ENCODE peak calls at places on chromosomes 11 and 22, in seven cellular contexts. L is AG09309, S is NCI-H1092 treated with DMSO at 0.1 percent for 48 hours, J is IMR-90, Z is head of caudate nucleus, E is Calu3, Y is EL. F is an unnamed sample.

GRCh38 chr11:115162919-115163318 is 341.3 kb downstream of the CADM1 start:
- DNase-seq in L (no peak), S (no peak), J (no peak), Z (no peak), E (no peak), Y (no peak), F (no peak)

GRCh38 chr11:45985212-45985611 is 62.8 kb downstream of the LARGE2 start:
- DNase-seq in L (no peak), S (no peak), J (no peak), Z (no peak), E (no peak), Y (no peak), F (no peak)

GRCh38 chr11:35362571-35362980 is 56.8 kb downstream of the SLC1A2 start:
- DNase-seq in L (no peak), S (no peak), J (peak), Z (no peak), E (no peak), Y (peak), F (peak)

GRCh38 chr11:10498426-10499250 is 42.3 kb downstream of the RNF141 start:
- DNase-seq in L (no peak), S (no peak), J (no peak), Z (no peak), E (no peak), Y (no peak), F (no peak)

GRCh38 chr11:113384551-113384950 is 3.0 kb upstream of the ANKK1 start:
- DNase-seq in L (peak), S (no peak), J (peak), Z (no peak), E (no peak), Y (peak), F (peak)

GRCh38 chr11:93510196-93510898 is 32.8 kb downstream of the SMCO4 start:
- DNase-seq in L (no peak), S (no peak), J (no peak), Z (no peak), E (no peak), Y (no peak), F (no peak)

GRCh38 chr11:84290647-84291046 is 1004.5 kb upstream of the CCDC90B start:
- DNase-seq in L (no peak), S (no peak), J (peak), Z (no peak), E (no peak), Y (no peak), F (no peak)

GRCh38 chr11:17687946-17688670 is 31.3 kb upstream of the MYOD1 start:
- DNase-seq in L (no peak), S (no peak), J (no peak), Z (no peak), E (no peak), Y (peak), F (peak)

GRCh38 chr11:45658292-45658991 is 7.0 kb downstream of the CHST1 start:
- DNase-seq in L (peak), S (no peak), J (peak), Z (peak), E (no peak), Y (peak), F (peak)

GRCh38 chr11:111745719-111746504 is 20.3 kb downstream of the PPP2R1B start:
- DNase-seq in L (peak), S (no peak), J (peak), Z (no peak), E (no peak), Y (peak), F (peak)

GRCh38 chr11:76745561-76746207 is 37.5 kb upstream of the TSKU start:
- DNase-seq in L (no peak), S (no peak), J (no peak), Z (no peak), E (no peak), Y (no peak), F (no peak)

GRCh38 chr11:110174645-110175310 is 81.6 kb downstream of the ZC3H12C start:
- DNase-seq in L (no peak), S (peak), J (peak), Z (no peak), E (no peak), Y (no peak), F (no peak)

GRCh38 chr11:68146010-68146540 is 24.9 kb upstream of the CHKA start:
- DNase-seq in L (no peak), S (peak), J (no peak), Z (peak), E (peak), Y (no peak), F (no peak)

GRCh38 chr11:126355324-126355925 is at the start of gene ST3GAL4:
- DNase-seq in L (no peak), S (peak), J (peak), Z (peak), E (peak), Y (peak), F (peak)

GRCh38 chr11:69640260-69640994 is 529 bp upstream of the CCND1 start:
- DNase-seq in L (no peak), S (no peak), J (no peak), Z (no peak), E (no peak), Y (peak), F (peak)

GRCh38 chr11:134356656-134357544 is 25.1 kb downstream of the GLB1L2 start:
- DNase-seq in L (no peak), S (no peak), J (no peak), Z (no peak), E (no peak), Y (no peak), F (no peak)

GRCh38 chr22:44740307-44740706 is 12.1 kb upstream of the ARHGAP8 start:
- DNase-seq in L (no peak), S (no peak), J (no peak), Z (no peak), E (no peak), Y (no peak), F (no peak)

GRCh38 chr22:36083056-36083455 is 54.4 kb upstream of the RBFOX2 start:
- DNase-seq in L (no peak), S (no peak), J (no peak), Z (no peak), E (no peak), Y (no peak), F (no peak)

GRCh38 chr22:24681236-24681635 is 78.2 kb downstream of the GGT1 start:
- DNase-seq in L (no peak), S (no peak), J (peak), Z (no peak), E (no peak), Y (peak), F (peak)

GRCh38 chr11:66649903-66650302 is 11.4 kb downstream of the RBM4 start:
- DNase-seq in L (no peak), S (no peak), J (no peak), Z (no peak), E (no peak), Y (no peak), F (no peak)

GRCh38 chr11:62552931-62553838 is 6.6 kb upstream of the AHNAK start:
- DNase-seq in L (peak), S (no peak), J (peak), Z (no peak), E (peak), Y (peak), F (peak)

GRCh38 chr22:40044870-40045834 is 50.4 kb downstream of the FAM83F start:
- DNase-seq in L (no peak), S (peak), J (peak), Z (no peak), E (peak), Y (peak), F (peak)

GRCh38 chr11:2211113-2211971 is 39.7 kb upstream of the TH start:
- DNase-seq in L (no peak), S (peak), J (no peak), Z (no peak), E (peak), Y (no peak), F (no peak)